ENCODE peak calls at places on chromosome 21, in nine cellular contexts. R is psoas muscle; B is occipital lobe; A is H9; I is NCI-H446; W is stromal cell of bone marrow; Z is SHP77; U is activated naive CD8-positive, alpha-beta T cell treated with anti-CD3 and anti-CD28 coated beads for 36 hours; T is putamen. V is an unnamed sample.

GRCh38 chr21:33478858-33479678 is 706 bp downstream of the TMEM50B start:
- DNase-seq in R (peak), B (peak), A (peak), I (no peak), W (no peak), Z (no peak), U (peak), T (peak), V (no peak)

GRCh38 chr21:34531399-34531798 is 19.4 kb upstream of the KCNE1 start:
- DNase-seq in R (no peak), B (no peak), A (no peak), I (no peak), W (no peak), Z (no peak), U (no peak), T (no peak), V (no peak)

GRCh38 chr21:29104239-29104708 is 26.2 kb upstream of the MAP3K7CL start:
- DNase-seq in R (no peak), B (no peak), A (no peak), I (no peak), W (no peak), Z (no peak), U (no peak), T (no peak), V (peak)

GRCh38 chr21:31143021-31143420 is 104.7 kb upstream of the KRTAP19-8 start:
- DNase-seq in R (no peak), B (no peak), A (no peak), I (no peak), W (no peak), Z (no peak), U (no peak), T (no peak), V (no peak)

GRCh38 chr21:25563399-25564116 is 43.7 kb downstream of the MRPL39 start:
- DNase-seq in R (no peak), B (no peak), A (no peak), I (no peak), W (no peak), Z (no peak), U (peak), T (no peak), V (no peak)

GRCh38 chr21:37658994-37659458 is 257.2 kb downstream of the KCNJ6 start:
- DNase-seq in R (peak), B (no peak), A (no peak), I (no peak), W (peak), Z (no peak), U (no peak), T (no peak), V (peak)

GRCh38 chr21:32322103-32322502 is 23.4 kb downstream of the MRAP start:
- DNase-seq in R (no peak), B (no peak), A (no peak), I (no peak), W (no peak), Z (no peak), U (no peak), T (no peak), V (no peak)

GRCh38 chr21:33268392-33268735 is 2.2 kb downstream of the IL10RB start:
- DNase-seq in R (no peak), B (no peak), A (no peak), I (no peak), W (no peak), Z (no peak), U (no peak), T (no peak), V (no peak)

GRCh38 chr21:39576518-39577128 is 36.1 kb upstream of the B3GALT5 start:
- DNase-seq in R (no peak), B (no peak), A (no peak), I (no peak), W (no peak), Z (no peak), U (no peak), T (no peak), V (no peak)

GRCh38 chr21:44455524-44456206 is 355 bp downstream of the LRRC3 start:
- DNase-seq in R (no peak), B (no peak), A (peak), I (no peak), W (peak), Z (no peak), U (peak), T (no peak), V (no peak)

GRCh38 chr21:38671716-38672115 is 134.0 kb upstream of the ETS2 start:
- DNase-seq in R (no peak), B (no peak), A (no peak), I (no peak), W (peak), Z (no peak), U (no peak), T (no peak), V (no peak)

GRCh38 chr21:38920631-38921398 is 115.1 kb downstream of the ETS2 start:
- DNase-seq in R (no peak), B (no peak), A (no peak), I (no peak), W (peak), Z (no peak), U (no peak), T (no peak), V (no peak)

GRCh38 chr21:31180256-31181088 is 142.2 kb upstream of the KRTAP19-8 start:
- DNase-seq in R (no peak), B (no peak), A (no peak), I (peak), W (no peak), Z (peak), U (no peak), T (peak), V (no peak)

GRCh38 chr21:46093668-46094400 is 4.1 kb upstream of the COL6A2 start:
- DNase-seq in R (no peak), B (no peak), A (peak), I (no peak), W (no peak), Z (no peak), U (no peak), T (no peak), V (no peak)

GRCh38 chr21:26093094-26093493 is 77.5 kb downstream of the APP start:
- DNase-seq in R (no peak), B (no peak), A (no peak), I (no peak), W (no peak), Z (no peak), U (no peak), T (no peak), V (no peak)

GRCh38 chr21:45056917-45057560 is 17.3 kb upstream of the ADARB1 start:
- DNase-seq in R (no peak), B (no peak), A (no peak), I (no peak), W (no peak), Z (no peak), U (no peak), T (no peak), V (no peak)

GRCh38 chr21:41065539-41065938 is 102.4 kb upstream of the BACE2 start:
- DNase-seq in R (no peak), B (no peak), A (no peak), I (no peak), W (no peak), Z (no peak), U (no peak), T (no peak), V (no peak)

GRCh38 chr21:39022901-39023693 is 160.2 kb downstream of the PSMG1 start:
- DNase-seq in R (peak), B (no peak), A (no peak), I (no peak), W (no peak), Z (no peak), U (no peak), T (no peak), V (no peak)

GRCh38 chr21:17270234-17270633 is 242.6 kb upstream of the CXADR start:
- DNase-seq in R (peak), B (no peak), A (no peak), I (no peak), W (peak), Z (no peak), U (no peak), T (peak), V (peak)

GRCh38 chr21:43866659-43867331 is 1.8 kb downstream of the AGPAT3 start:
- DNase-seq in R (no peak), B (no peak), A (no peak), I (no peak), W (no peak), Z (no peak), U (peak), T (no peak), V (no peak)